ENCODE peak calls at places on chromosomes 7 and 10, in seven cellular contexts. G, U, A, V, Y, E and H are unnamed samples.

GRCh38 chr7:67589178-67589577 is 592.5 kb downstream of the TYW1 start:
- DNase-seq in G (no peak), U (no peak), A (no peak), V (no peak), Y (no peak), E (no peak), H (no peak)

GRCh38 chr7:31432831-31433340 is 81.0 kb upstream of the ITPRID1 start:
- DNase-seq in G (no peak), U (no peak), A (no peak), V (no peak), Y (no peak), E (no peak), H (no peak)

GRCh38 chr7:27184342-27185012 is 555 bp downstream of the HOXA11 start:
- DNase-seq in G (no peak), U (no peak), A (no peak), V (no peak), Y (peak), E (peak), H (peak)

GRCh38 chr10:55793024-55793423 is 568.0 kb downstream of the ZWINT start:
- DNase-seq in G (no peak), U (no peak), A (no peak), V (no peak), Y (no peak), E (no peak), H (no peak)

GRCh38 chr10:129523031-129523722 is 56.1 kb downstream of the MGMT start:
- DNase-seq in G (no peak), U (no peak), A (no peak), V (no peak), Y (no peak), E (no peak), H (no peak)

GRCh38 chr7:110940756-110941155 is 150.2 kb upstream of the LRRN3 start:
- DNase-seq in G (no peak), U (peak), A (no peak), V (no peak), Y (no peak), E (no peak), H (no peak)

GRCh38 chr10:43122096-43122495 is 16.1 kb upstream of the CSGALNACT2 start:
- DNase-seq in G (no peak), U (no peak), A (no peak), V (no peak), Y (no peak), E (peak), H (no peak)

GRCh38 chr10:110416776-110417732 is 80.7 kb upstream of the DUSP5 start:
- DNase-seq in G (no peak), U (no peak), A (no peak), V (no peak), Y (no peak), E (no peak), H (no peak)

GRCh38 chr7:6512892-6513291 is 38.4 kb downstream of the GRID2IP start:
- DNase-seq in G (no peak), U (no peak), A (no peak), V (no peak), Y (no peak), E (no peak), H (no peak)

GRCh38 chr10:5640501-5640900 is 25.9 kb downstream of the ASB13 start:
- DNase-seq in G (no peak), U (no peak), A (no peak), V (no peak), Y (peak), E (no peak), H (no peak)

GRCh38 chr10:130137077-130137448 is 872 bp downstream of the GLRX3 start:
- DNase-seq in G (no peak), U (peak), A (no peak), V (no peak), Y (no peak), E (no peak), H (no peak)

GRCh38 chr7:6030988-6031387 is at the start of gene ANKRD61:
- DNase-seq in G (no peak), U (no peak), A (no peak), V (no peak), Y (no peak), E (no peak), H (no peak)

GRCh38 chr7:72444023-72444776 is 32.1 kb upstream of the CALN1 start:
- DNase-seq in G (no peak), U (no peak), A (no peak), V (no peak), Y (no peak), E (no peak), H (no peak)

GRCh38 chr7:81788241-81788640 is 18.4 kb upstream of the HGF start:
- DNase-seq in G (no peak), U (no peak), A (no peak), V (no peak), Y (no peak), E (no peak), H (no peak)

GRCh38 chr10:22320591-22321155 is at the start of gene BMI1:
- DNase-seq in G (no peak), U (peak), A (peak), V (peak), Y (peak), E (peak), H (peak)

GRCh38 chr10:80509403-80510161 is 28.1 kb upstream of the SH2D4B start:
- DNase-seq in G (no peak), U (peak), A (no peak), V (no peak), Y (no peak), E (peak), H (no peak)

GRCh38 chr10:71725998-71726672 is 6.6 kb upstream of the C10orf105 start:
- DNase-seq in G (no peak), U (peak), A (peak), V (peak), Y (peak), E (no peak), H (no peak)

GRCh38 chr10:88424881-88425280 is 158.2 kb downstream of the RNLS start:
- DNase-seq in G (no peak), U (no peak), A (no peak), V (no peak), Y (no peak), E (no peak), H (no peak)

GRCh38 chr7:96973986-96974385 is 31.4 kb upstream of the DLX6 start:
- DNase-seq in G (no peak), U (peak), A (no peak), V (no peak), Y (no peak), E (no peak), H (no peak)

GRCh38 chr10:126235091-126235978 is 152.9 kb downstream of the ADAM12 start:
- DNase-seq in G (no peak), U (no peak), A (no peak), V (no peak), Y (no peak), E (no peak), H (no peak)

GRCh38 chr7:92694211-92694610 is 104.0 kb upstream of the FAM133B start:
- DNase-seq in G (no peak), U (no peak), A (no peak), V (no peak), Y (no peak), E (no peak), H (no peak)
- H3K27ac ChIP-seq in G (peak), U (no peak), A (no peak), V (no peak), Y (peak), E (no peak), H (no peak)

GRCh38 chr10:124245806-124246440 is 152.5 kb upstream of the CHST15 start:
- DNase-seq in G (no peak), U (no peak), A (no peak), V (no peak), Y (peak), E (no peak), H (no peak)
- H3K27ac ChIP-seq in G (no peak), U (no peak), A (no peak), V (no peak), Y (no peak), E (no peak), H (no peak)

GRCh38 chr10:61283489-61284221 is 169.5 kb downstream of the TMEM26 start:
- DNase-seq in G (no peak), U (no peak), A (no peak), V (no peak), Y (no peak), E (no peak), H (no peak)
- H3K27ac ChIP-seq in G (no peak), U (peak), A (no peak), V (no peak), Y (no peak), E (no peak), H (no peak)

GRCh38 chr7:44094365-44094764 is 9.8 kb upstream of the AEBP1 start:
- DNase-seq in G (no peak), U (no peak), A (no peak), V (no peak), Y (no peak), E (no peak), H (no peak)
- H3K27ac ChIP-seq in G (no peak), U (no peak), A (no peak), V (no peak), Y (no peak), E (peak), H (peak)